ENCODE peak calls at places on chromosomes 13 and 19, in four cellular contexts. C is SK-N-SH, Q is heart left ventricle, M is uterus. X is an unnamed sample.

GRCh38 chr19:14479985-14480694 is 5.0 kb upstream of the PTGER1 start:
- DNase-seq in C (peak), Q (no peak), M (no peak), X (peak)

GRCh38 chr13:24500977-24501376 is 11.6 kb downstream of the PARP4 start:
- DNase-seq in C (no peak), Q (no peak), M (no peak), X (no peak)

GRCh38 chr13:43884221-43884620 is 4.5 kb downstream of the LACC1 start:
- DNase-seq in C (no peak), Q (no peak), M (no peak), X (no peak)

GRCh38 chr13:111210488-111210887 is 95.4 kb downstream of the ARHGEF7 start:
- DNase-seq in C (no peak), Q (no peak), M (no peak), X (peak)

GRCh38 chr13:62129000-62129551 is 713.4 kb upstream of the PCDH20 start:
- DNase-seq in C (no peak), Q (no peak), M (no peak), X (no peak)

GRCh38 chr13:27170221-27170520 is 1.4 kb downstream of the USP12 start:
- DNase-seq in C (no peak), Q (no peak), M (no peak), X (no peak)

GRCh38 chr19:58572818-58573657 is at the start of gene MZF1:
- DNase-seq in C (peak), Q (peak), M (peak), X (peak)

GRCh38 chr19:16027528-16027927 is 48.8 kb upstream of the TPM4 start:
- DNase-seq in C (no peak), Q (no peak), M (no peak), X (no peak)

GRCh38 chr13:27962128-27962841 is 6.8 kb downstream of the CDX2 start:
- DNase-seq in C (peak), Q (no peak), M (no peak), X (no peak)

GRCh38 chr13:48304132-48304876 is 753 bp downstream of the RB1 start:
- DNase-seq in C (peak), Q (peak), M (no peak), X (no peak)

GRCh38 chr13:112725346-112726017 is 35.6 kb downstream of the ATP11A start:
- DNase-seq in C (no peak), Q (no peak), M (no peak), X (peak)

GRCh38 chr19:1290699-1291651 is 5.3 kb downstream of the EFNA2 start:
- DNase-seq in C (no peak), Q (no peak), M (no peak), X (no peak)

GRCh38 chr13:99008577-99008976 is 30.7 kb upstream of the DOCK9 start:
- DNase-seq in C (no peak), Q (no peak), M (no peak), X (no peak)

GRCh38 chr13:49938274-49938673 is 2.1 kb upstream of the SPRYD7 start:
- DNase-seq in C (no peak), Q (no peak), M (no peak), X (no peak)

GRCh38 chr19:23991170-23991569 is 76.5 kb downstream of the ZNF726 start:
- DNase-seq in C (no peak), Q (no peak), M (no peak), X (no peak)

GRCh38 chr13:59677966-59678814 is 485.5 kb downstream of the DIAPH3 start:
- DNase-seq in C (peak), Q (no peak), M (no peak), X (no peak)

GRCh38 chr19:35363001-35363590 is 4.8 kb downstream of the FFAR3 start:
- DNase-seq in C (no peak), Q (no peak), M (no peak), X (peak)

GRCh38 chr13:111390522-111391270 is 70.3 kb downstream of the TEX29 start:
- DNase-seq in C (no peak), Q (peak), M (no peak), X (peak)

GRCh38 chr13:27556109-27556508 is 64.2 kb downstream of the LNX2 start:
- DNase-seq in C (no peak), Q (no peak), M (no peak), X (no peak)

GRCh38 chr19:32040246-32040645 is 305.2 kb upstream of the ZNF507 start:
- DNase-seq in C (no peak), Q (no peak), M (no peak), X (no peak)

GRCh38 chr13:24737042-24737441 is 26.9 kb upstream of the RNF17 start:
- DNase-seq in C (no peak), Q (no peak), M (no peak), X (no peak)

GRCh38 chr19:55703790-55704215 is 28.8 kb downstream of the EPN1 start:
- DNase-seq in C (peak), Q (peak), M (no peak), X (peak)

GRCh38 chr19:18377026-18377425 is 8.9 kb upstream of the GDF15 start:
- DNase-seq in C (no peak), Q (no peak), M (no peak), X (no peak)

GRCh38 chr19:17456127-17456526 is 4.6 kb downstream of the NXNL1 start:
- DNase-seq in C (no peak), Q (no peak), M (no peak), X (no peak)

GRCh38 chr13:73598021-73598712 is 536.0 kb downstream of the KLF12 start:
- DNase-seq in C (no peak), Q (no peak), M (no peak), X (no peak)

GRCh38 chr19:5679289-5680082 is 830 bp downstream of the MICOS13 start:
- DNase-seq in C (no peak), Q (no peak), M (no peak), X (no peak)
- TF ChIP-seq CTCF in C (no peak), Q (no peak), M (no peak), X (no peak)

DNA sequence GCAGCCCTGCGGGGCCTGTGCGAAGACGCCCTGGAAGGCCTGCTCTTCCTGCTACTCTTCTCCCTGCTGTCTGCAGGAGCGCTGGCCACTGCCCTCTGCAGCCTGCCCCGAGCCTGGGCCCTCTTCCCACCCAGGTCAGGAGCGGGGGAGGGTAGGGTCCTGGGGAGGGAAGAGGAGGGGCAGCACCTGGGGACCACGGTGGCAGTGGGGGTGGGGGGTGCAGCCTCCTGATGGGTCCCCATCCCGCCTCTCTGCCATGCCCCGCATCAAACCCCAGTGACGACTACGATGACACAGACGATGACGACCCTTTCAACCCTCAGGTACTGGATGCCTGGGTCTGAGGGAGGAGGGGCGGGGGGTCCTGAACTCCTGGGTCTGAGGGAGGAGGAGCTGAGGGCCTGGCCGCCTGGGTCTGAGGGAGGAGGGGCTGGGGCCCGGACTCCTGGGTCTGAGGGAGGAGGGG is 13.4 kb upstream of the LENG8 start:
- DNase-seq in C (no peak), Q (no peak), M (no peak), X (no peak)
- H3K27ac ChIP-seq in C (no peak), Q (no peak), M (peak), X (no peak)

GRCh38 chr13:70623260-70623659 is 515.0 kb upstream of the KLHL1 start:
- DNase-seq in C (peak), Q (no peak), M (no peak), X (no peak)
- TF ChIP-seq CTCF in C (peak), Q (peak), M (peak), X (peak)

GRCh38 chr19:44645407-44646048 is 1.8 kb downstream of the PVR start:
- DNase-seq in C (no peak), Q (no peak), M (no peak), X (no peak)
- H3K27ac ChIP-seq in C (no peak), Q (no peak), M (no peak), X (no peak)

GRCh38 chr19:6710273-6711077 is 10.0 kb downstream of the C3 start:
- DNase-seq in C (no peak), Q (no peak), M (no peak), X (no peak)
- TF ChIP-seq CTCF in C (no peak), Q (no peak), M (no peak), X (peak)

GRCh38 chr13:20393273-20394235 is 132.1 kb downstream of the CRYL1 start:
- DNase-seq in C (no peak), Q (no peak), M (no peak), X (no peak)

GRCh38 chr13:20392530-20392929 is 133.1 kb downstream of the CRYL1 start:
- DNase-seq in C (no peak), Q (no peak), M (no peak), X (no peak)

GRCh38 chr13:20389696-20390525 is 135.7 kb downstream of the CRYL1 start:
- DNase-seq in C (no peak), Q (no peak), M (no peak), X (no peak)

GRCh38 chr13:20390526-20391175 is 135.0 kb downstream of the CRYL1 start:
- DNase-seq in C (no peak), Q (no peak), M (no peak), X (no peak)

GRCh38 chr13:20391597-20392452 is 133.8 kb downstream of the CRYL1 start:
- DNase-seq in C (peak), Q (no peak), M (no peak), X (no peak)
- H3K27ac ChIP-seq in C (no peak), Q (no peak), M (no peak), X (no peak)

GRCh38 chr13:55576389-55576788 is 1564.3 kb upstream of the PRR20A start:
- DNase-seq in C (no peak), Q (no peak), M (no peak), X (no peak)
- TF ChIP-seq CTCF in C (no peak), Q (no peak), M (no peak), X (no peak)